ENCODE peak calls at places on chromosomes 5 and 9, in nine cellular contexts. A is IMR-90, V is body of pancreas, P is uterus, D is thyroid gland, Q is tibial nerve, I is endothelial cell of umbilical vein, O is spleen, M is A549. Z is an unnamed sample.

GRCh38 chr5:62621280-62621679 is 42.7 kb downstream of the LRRC70 start:
- DNase-seq in M (no peak), Q (no peak), P (no peak), O (no peak), D (no peak), I (no peak), A (no peak), V (no peak), Z (no peak)

GRCh38 chr9:35448511-35448910 is 41.4 kb upstream of the RUSC2 start:
- DNase-seq in Q (no peak), D (no peak), I (no peak), O (no peak), P (no peak), M (no peak), A (no peak), V (no peak), Z (no peak)

GRCh38 chr5:180456792-180457191 is 37.4 kb upstream of the CNOT6 start:
- DNase-seq in A (no peak), P (no peak), O (peak; percentile 11), D (no peak), M (no peak), I (no peak), Q (no peak), V (no peak), Z (no peak)

GRCh38 chr5:56829137-56829536 is 13.8 kb downstream of the MAP3K1 start:
- DNase-seq in M (no peak), V (no peak), A (peak; percentile 52), Q (no peak), D (no peak), I (no peak), P (no peak), O (peak; percentile 67), Z (peak; percentile 63)

GRCh38 chr5:59584858-59585846 is 308.4 kb downstream of the PDE4D start:
- DNase-seq in I (no peak), Q (no peak), P (no peak), V (no peak), M (no peak), A (no peak), O (no peak), D (no peak), Z (no peak)

GRCh38 chr5:155290937-155291336 is 277.4 kb downstream of the KIF4B start:
- DNase-seq in P (no peak), D (no peak), M (no peak), A (no peak), I (no peak), Q (no peak), O (no peak), V (no peak), Z (no peak)

GRCh38 chr9:89527084-89527483 is 29.2 kb upstream of the SEMA4D start:
- DNase-seq in Q (no peak), V (peak; percentile 19), M (no peak), A (no peak), O (peak; percentile 87), D (no peak), I (no peak), P (no peak), Z (peak; percentile 63)

GRCh38 chr5:36744041-36744677 is 132.4 kb upstream of the NIPBL start:
- DNase-seq in P (no peak), V (no peak), A (no peak), D (no peak), O (no peak), Q (no peak), I (no peak), M (no peak), Z (no peak)

GRCh38 chr5:98770911-98771322 is 2.5 kb upstream of the RGMB start:
- DNase-seq in M (peak; percentile 18), O (no peak), I (no peak), A (peak; percentile 40), D (no peak), P (no peak), Q (no peak), V (no peak), Z (no peak)

GRCh38 chr5:16690243-16690839 is 73.5 kb upstream of the RETREG1 start:
- DNase-seq in I (peak; percentile 55), V (peak; percentile 50), P (no peak), D (peak; percentile 40), O (no peak), M (peak; percentile 54), Q (no peak), A (peak; percentile 51), Z (no peak)

GRCh38 chr9:112379177-112380101 is 469 bp upstream of the HSDL2 start:
- DNase-seq in V (peak; percentile 100), Q (peak; percentile 98), M (peak; percentile 99), D (peak; percentile 100), O (peak; percentile 100), P (peak; percentile 100), A (peak; percentile 97), I (peak; percentile 99), Z (peak; percentile 100)
- TF ChIP-seq POLR2A in V (peak; percentile 96), Q (peak; percentile 84), M (peak; percentile 93), D (peak; percentile 96), O (no peak), P (peak; percentile 90), A (peak; percentile 96), I (peak; percentile 96), Z (peak; percentile 90)

DNA sequence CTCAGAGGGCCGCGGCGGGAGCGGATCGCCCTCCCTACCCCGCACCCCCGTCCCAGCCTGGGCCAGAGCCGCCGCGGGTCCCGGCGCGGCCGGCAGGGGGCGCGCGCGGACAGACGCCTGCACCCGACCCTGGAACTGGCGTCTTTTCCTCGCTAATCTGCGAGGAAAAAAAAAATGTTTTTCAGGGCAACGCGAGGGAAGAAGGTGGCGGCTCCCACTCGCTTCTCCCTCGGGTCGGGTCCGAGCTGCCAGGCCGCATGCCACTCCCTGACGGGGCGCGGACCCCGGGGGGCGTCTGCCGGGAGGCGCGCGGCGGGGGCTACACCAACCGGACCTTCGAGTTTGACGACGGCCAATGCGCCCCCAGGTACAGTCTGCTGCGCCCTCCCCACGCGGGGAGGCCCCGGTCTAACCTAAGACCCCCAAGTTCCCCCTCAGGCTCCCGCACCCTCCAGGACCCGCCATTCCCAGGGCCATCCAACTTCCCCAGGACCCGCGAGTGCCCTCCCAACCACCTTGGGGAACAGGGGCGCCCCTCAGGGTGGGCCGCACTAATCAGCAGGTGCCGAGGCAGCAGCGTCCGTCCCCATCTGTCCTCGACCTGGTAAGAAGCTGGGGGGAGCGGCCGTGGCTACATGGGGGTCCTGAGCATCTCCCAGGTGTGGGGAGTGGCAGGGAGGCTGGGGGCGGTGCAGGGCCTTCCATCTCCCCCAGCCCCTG is at the start of gene KCNT1:
- DNase-seq in A (peak; percentile 13), I (peak; percentile 40), P (no peak), Q (no peak), V (peak; percentile 68), D (peak; percentile 49), M (peak; percentile 34), O (no peak), Z (peak; percentile 69)
- H3K27ac ChIP-seq in A (no peak within 1 kb of the TSS), I (no peak within 1 kb of the TSS), P (no peak within 1 kb of the TSS), Q (no peak within 1 kb of the TSS), V (no peak within 1 kb of the TSS), D (no peak within 1 kb of the TSS), M (no peak within 1 kb of the TSS), O (no peak within 1 kb of the TSS), Z (no peak within 1 kb of the TSS)

GRCh38 chr5:148830220-148830619 is 3.8 kb downstream of the ADRB2 start:
- DNase-seq in P (no peak), I (no peak), Q (no peak), A (no peak), V (no peak), D (peak; percentile 6), O (no peak), M (no peak), Z (no peak)

GRCh38 chr5:148829248-148829594 is 2.8 kb downstream of the ADRB2 start:
- DNase-seq in O (no peak), D (no peak), V (no peak), I (no peak), Q (no peak), P (no peak), M (no peak), A (no peak), Z (no peak)

GRCh38 chr5:148829734-148830133 is 3.3 kb downstream of the ADRB2 start:
- DNase-seq in A (no peak), O (no peak), D (peak; percentile 5), I (no peak), M (no peak), V (no peak), P (no peak), Q (no peak), Z (no peak)

GRCh38 chr5:148827723-148828122 is 1.3 kb downstream of the ADRB2 start:
- DNase-seq in O (no peak), M (no peak), A (peak; percentile 18), V (no peak), I (no peak), P (no peak), D (no peak), Q (no peak), Z (no peak)

GRCh38 chr5:148828461-148829247 is 2.2 kb downstream of the ADRB2 start:
- DNase-seq in M (no peak), P (no peak), V (no peak), O (no peak), D (no peak), I (no peak), Q (no peak), A (peak; percentile 38), Z (no peak)
- H3K4me3 ChIP-seq in M (no peak overlapping the region), P (no peak overlapping the region), V (no peak overlapping the region), O (peak overlapping the region; percentile 64), D (no peak overlapping the region), I (no peak overlapping the region), Q (peak overlapping the region; percentile 41), A (peak overlapping the region; percentile 35), Z (peak overlapping the region; percentile 8)

GRCh38 chr9:105694320-105694847 is at the start of gene TMEM38B:
- DNase-seq in M (peak; percentile 59), V (peak; percentile 89), O (peak; percentile 95), Q (peak; percentile 36), P (peak; percentile 71), A (peak; percentile 58), D (peak; percentile 86), I (peak; percentile 79), Z (peak; percentile 77)

GRCh38 chr9:105697871-105698270 is 3.5 kb downstream of the TMEM38B start:
- DNase-seq in D (no peak), Q (no peak), I (no peak), P (no peak), M (no peak), O (no peak), V (no peak), A (peak; percentile 38), Z (no peak)

GRCh38 chr9:105693435-105694275 is 686 bp upstream of the TMEM38B start:
- DNase-seq in M (no peak), V (no peak), A (peak; percentile 2), P (no peak), O (no peak), D (no peak), I (no peak), Q (no peak), Z (no peak)

GRCh38 chr9:105696219-105696793 is 2.0 kb downstream of the TMEM38B start:
- DNase-seq in D (no peak), V (no peak), A (no peak), P (no peak), Q (no peak), O (no peak), I (no peak), M (no peak), Z (no peak)

DNA sequence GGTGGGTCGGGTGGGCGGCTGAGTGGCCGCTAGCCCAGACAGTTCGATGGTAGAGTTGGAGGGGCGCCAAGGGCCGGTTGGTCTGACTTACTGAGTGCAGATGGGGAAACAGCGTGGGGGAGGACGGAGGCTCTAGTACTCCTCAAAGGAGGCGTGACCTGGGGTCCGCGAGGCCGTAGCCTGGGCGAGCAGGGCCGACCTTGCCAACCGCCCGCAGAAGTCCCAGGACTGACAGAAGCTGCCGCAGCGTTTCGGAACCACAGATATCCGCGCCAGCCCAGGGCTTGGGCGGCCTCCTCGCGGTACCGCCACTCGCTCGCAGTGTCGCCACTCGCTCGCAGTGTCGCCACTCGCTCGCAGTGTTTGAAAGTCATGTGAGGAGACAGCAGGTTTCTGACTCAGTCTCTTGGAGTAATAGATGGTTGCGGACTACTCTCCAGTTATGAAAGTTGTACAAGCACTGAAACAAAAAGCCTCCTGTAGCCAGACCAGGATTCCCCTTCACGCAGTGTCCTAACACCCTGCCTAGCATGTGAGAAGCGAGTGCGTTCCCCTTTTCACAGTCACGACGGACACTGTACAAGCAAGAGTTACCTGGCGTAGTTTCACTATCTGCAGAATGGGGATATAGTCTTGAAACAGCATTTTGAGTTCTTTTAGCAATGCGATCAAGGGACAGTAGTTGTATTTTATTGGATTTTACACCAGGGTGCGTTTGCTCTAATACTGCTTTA is 674 bp downstream of the TMEM38B start:
- DNase-seq in M (peak; percentile 51), I (peak; percentile 65), O (peak; percentile 91), Q (peak; percentile 32), P (peak; percentile 71), D (peak; percentile 79), V (peak; percentile 77), A (peak; percentile 37), Z (peak; percentile 76)
- TF ChIP-seq POLR2A in M (no peak), I (no peak), O (no peak), Q (no peak), P (no peak), D (peak; percentile 38), V (no peak), A (no peak), Z (peak; percentile 42)

Z was measured in Peyer's patch.